ENCODE peak calls at places on chromosomes 1 and 21, in seven cellular contexts. E, J, P, H, Z, F and U are unnamed samples.

GRCh38 chr1:243229526-243229925 is 25.6 kb downstream of the CEP170 start:
- DNase-seq in E (no peak), P (no peak), J (no peak), H (no peak), Z (no peak), F (peak), U (no peak)

GRCh38 chr1:24803987-24804530 is 58.8 kb downstream of the CLIC4 start:
- DNase-seq in H (no peak), F (no peak), J (no peak), E (no peak), Z (no peak), P (no peak), U (no peak)

GRCh38 chr1:161206411-161207140 is 4.4 kb downstream of the NDUFS2 start:
- DNase-seq in H (peak), E (no peak), P (no peak), F (no peak), Z (no peak), J (peak), U (no peak)

GRCh38 chr1:34790985-34791384 is 1.8 kb upstream of the GJA4 start:
- DNase-seq in Z (no peak), E (no peak), H (no peak), F (no peak), J (no peak), P (no peak), U (no peak)

GRCh38 chr1:4108341-4108740 is 208.3 kb upstream of the C1orf174 start:
- DNase-seq in E (no peak), J (no peak), Z (no peak), P (no peak), F (no peak), H (no peak), U (no peak)

GRCh38 chr1:235758931-235759330 is 107.8 kb downstream of the LYST start:
- DNase-seq in Z (no peak), J (no peak), E (peak), F (no peak), P (no peak), H (no peak), U (no peak)

GRCh38 chr1:235908742-235909520 is 42.2 kb upstream of the LYST start:
- DNase-seq in H (peak), P (peak), Z (peak), F (peak), E (peak), J (peak), U (peak)

GRCh38 chr21:33362044-33362555 is 37.3 kb downstream of the IFNAR1 start:
- DNase-seq in P (peak), E (no peak), Z (no peak), J (no peak), F (no peak), H (no peak), U (no peak)

GRCh38 chr1:228020686-228021525 is 14.1 kb downstream of the WNT3A start:
- DNase-seq in H (no peak), J (no peak), P (no peak), Z (peak), F (no peak), E (no peak), U (no peak)

GRCh38 chr1:193070942-193071341 is 11.5 kb downstream of the RO60 start:
- DNase-seq in J (no peak), E (no peak), F (no peak), P (no peak), Z (no peak), H (no peak), U (no peak)

GRCh38 chr1:85311818-85312217 is 35.4 kb upstream of the BCL10 start:
- DNase-seq in H (no peak), E (no peak), Z (no peak), J (no peak), F (no peak), P (no peak), U (no peak)

GRCh38 chr21:46308431-46308830 is 15.2 kb downstream of the C21orf58 start:
- DNase-seq in H (no peak), Z (no peak), J (no peak), P (no peak), F (no peak), E (no peak), U (no peak)
- TF ChIP-seq CTCF in H (no peak), Z (no peak), J (no peak), P (no peak), F (no peak), E (no peak), U (no peak)

GRCh38 chr1:46528297-46528955 is 23.0 kb downstream of the KNCN start:
- DNase-seq in H (peak), F (no peak), E (no peak), P (no peak), J (no peak), Z (no peak), U (no peak)
- TF ChIP-seq CTCF in H (peak), F (no peak), E (no peak), P (peak), J (no peak), Z (no peak), U (no peak)

GRCh38 chr1:152654110-152654509 is 9.1 kb upstream of the LCE2D start:
- DNase-seq in Z (no peak), H (peak), F (peak), E (peak), P (peak), J (peak), U (no peak)
- TF ChIP-seq CTCF in Z (peak), H (peak), F (peak), E (peak), P (peak), J (peak), U (no peak)

DNA sequence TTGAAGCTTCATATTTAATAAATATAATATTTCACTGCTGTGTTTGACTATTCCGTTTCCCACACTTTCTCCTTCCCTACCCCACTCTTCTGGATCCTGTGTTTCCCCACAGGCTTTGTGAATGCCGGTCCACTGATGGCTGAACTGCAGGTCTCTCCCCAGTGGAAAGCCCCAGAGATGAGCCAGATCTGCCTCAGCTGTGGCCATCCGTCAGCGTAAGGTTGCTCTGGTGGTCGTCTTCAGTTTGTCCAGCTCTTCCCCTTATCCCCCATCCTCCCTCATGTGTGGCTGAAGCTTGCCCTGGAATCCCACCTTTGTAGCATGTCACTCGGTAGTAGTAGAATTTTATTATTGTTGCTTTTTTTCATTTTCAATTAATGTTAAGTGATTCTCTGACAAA is 11.4 kb downstream of the SMAP2 start:
- DNase-seq in J (no peak), H (no peak), F (no peak), E (no peak), P (no peak), Z (no peak), U (no peak)
- TF ChIP-seq CTCF in J (no peak), H (no peak), F (no peak), E (no peak), P (no peak), Z (no peak), U (no peak)

GRCh38 chr1:31154632-31155215 is 85.0 kb downstream of the NKAIN1 start:
- DNase-seq in F (peak), H (peak), Z (peak), E (peak), P (peak), J (peak), U (peak)

GRCh38 chr1:31152181-31152768 is 86.8 kb upstream of the PUM1 start:
- DNase-seq in E (peak), H (peak), J (peak), F (peak), P (peak), Z (no peak), U (no peak)

GRCh38 chr1:31154000-31154631 is 85.6 kb downstream of the NKAIN1 start:
- DNase-seq in J (peak), E (peak), P (peak), Z (no peak), F (no peak), H (no peak), U (no peak)

GRCh38 chr1:31153423-31153822 is 86.3 kb downstream of the NKAIN1 start:
- DNase-seq in J (no peak), P (no peak), Z (no peak), F (no peak), H (no peak), E (no peak), U (no peak)

DNA sequence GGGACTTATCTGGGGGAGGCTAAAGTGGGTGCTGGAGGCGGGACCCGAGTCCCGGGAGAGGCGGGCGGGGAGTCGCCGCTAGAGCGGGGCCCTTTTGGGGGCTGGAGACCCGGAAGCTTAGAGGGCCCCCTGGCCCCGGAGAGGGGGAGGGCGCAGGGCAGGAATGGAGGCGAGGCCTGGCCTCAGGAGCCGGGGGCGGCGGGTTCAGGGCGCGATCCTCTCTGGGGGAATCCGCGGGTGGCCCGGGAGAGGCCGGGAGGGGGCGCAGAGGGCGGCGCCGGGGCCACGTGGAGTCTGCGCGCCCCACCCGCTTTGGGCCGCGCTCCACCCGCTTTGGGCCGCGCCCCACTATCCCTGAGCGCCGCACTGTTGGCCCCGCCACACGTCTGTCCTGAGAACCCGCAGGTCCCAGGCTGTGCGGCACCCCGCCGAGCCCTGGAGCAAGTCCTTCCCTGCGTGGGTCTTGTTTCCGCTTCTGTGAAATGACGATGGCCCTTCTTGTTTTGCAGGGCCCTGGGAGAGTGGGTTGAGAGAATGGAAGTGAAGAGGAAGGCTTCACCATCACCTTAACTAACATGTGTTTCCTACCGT is 84.4 kb downstream of the NKAIN1 start:
- DNase-seq in F (peak), P (peak), H (peak), J (peak), Z (peak), E (peak), U (no peak)
- TF ChIP-seq CTCF in F (no peak), P (peak), H (peak), J (peak), Z (no peak), E (peak), U (peak)